ENCODE peak calls at places on chromosomes 1 and 21, in ten cellular contexts. A is spleen, Y is breast epithelium, F is Peyer's patch, B is endothelial cell, O is GM23338, J is lower leg skin, E is fibroblast of mammary gland, D is fibroblast of lung, G is neural progenitor cell. Z is an unnamed sample.

GRCh38 chr1:101150676-101151075 is 86.1 kb upstream of the S1PR1 start:
- DNase-seq in A (no peak), F (no peak), B (no peak), G (no peak), Y (no peak), E (no peak), D (peak), J (no peak), O (no peak), Z (no peak)

GRCh38 chr1:1019122-1019999 is 559 bp upstream of the AGRN start:
- DNase-seq in F (peak), B (peak), A (peak), O (peak), G (peak), E (peak), D (peak), J (no peak), Y (peak), Z (peak)

GRCh38 chr1:164563821-164564251 is 4.9 kb downstream of the PBX1 start:
- DNase-seq in Y (no peak), G (no peak), E (peak), A (no peak), F (no peak), O (no peak), D (peak), J (no peak), B (no peak), Z (no peak)

GRCh38 chr1:198333744-198334143 is 176.9 kb downstream of the NEK7 start:
- DNase-seq in F (no peak), G (no peak), D (peak), A (no peak), E (peak), Y (no peak), O (no peak), B (no peak), J (no peak), Z (no peak)

GRCh38 chr1:93774707-93775106 is 93.1 kb upstream of the BCAR3 start:
- DNase-seq in Y (no peak), J (no peak), F (no peak), B (no peak), A (no peak), G (no peak), E (no peak), O (no peak), D (peak), Z (no peak)

GRCh38 chr1:206770531-206771352 is at the start of gene IL19:
- DNase-seq in O (peak), J (no peak), Y (no peak), A (no peak), B (no peak), D (peak), E (peak), G (no peak), F (no peak), Z (peak)

GRCh38 chr1:201916649-201917249 is 28.1 kb downstream of the SHISA4 start:
- DNase-seq in D (peak), G (no peak), F (peak), B (no peak), O (no peak), E (peak), Y (peak), J (peak), A (no peak), Z (peak)

GRCh38 chr1:85460555-85461088 is 4.3 kb downstream of the DDAH1 start:
- DNase-seq in B (no peak), J (peak), G (no peak), A (no peak), E (no peak), F (no peak), D (no peak), Y (peak), O (no peak), Z (no peak)

GRCh38 chr1:88276158-88276557 is 407.9 kb upstream of the PKN2 start:
- DNase-seq in O (no peak), G (no peak), A (no peak), B (no peak), E (peak), F (no peak), J (no peak), D (peak), Y (no peak), Z (no peak)

GRCh38 chr1:201089621-201090020 is 22.6 kb downstream of the CACNA1S start:
- DNase-seq in B (no peak), G (peak), A (no peak), O (no peak), D (no peak), Y (no peak), E (no peak), F (no peak), J (no peak), Z (no peak)

GRCh38 chr1:19423130-19423529 is 62.2 kb downstream of the CAPZB start:
- DNase-seq in G (no peak), A (no peak), J (no peak), D (no peak), B (no peak), Y (no peak), F (no peak), E (peak), O (no peak), Z (no peak)

GRCh38 chr1:15747378-15747777 is 5.1 kb downstream of the TMEM82 start:
- DNase-seq in D (no peak), E (no peak), J (no peak), G (no peak), A (no peak), F (no peak), B (no peak), O (no peak), Y (no peak), Z (no peak)

GRCh38 chr1:43274125-43274803 is 4.5 kb downstream of the TMEM125 start:
- DNase-seq in O (peak), F (peak), E (peak), G (no peak), A (peak), B (peak), J (no peak), Y (no peak), D (peak), Z (peak)

GRCh38 chr1:3695326-3696217 is 43.3 kb downstream of the TP73 start:
- DNase-seq in Y (no peak), D (peak), O (peak), F (peak), G (peak), A (peak), J (no peak), B (peak), E (peak), Z (peak)

GRCh38 chr1:28663871-28664470 is 4.6 kb upstream of the GMEB1 start:
- DNase-seq in A (peak), Y (no peak), G (no peak), J (no peak), F (no peak), O (peak), B (no peak), E (no peak), D (no peak), Z (no peak)

GRCh38 chr21:32524010-32524719 is 61.2 kb downstream of the TCP10L start:
- DNase-seq in B (peak), Y (no peak), O (no peak), D (peak), A (no peak), E (peak), F (no peak), G (peak), J (no peak), Z (no peak)

GRCh38 chr1:50973255-50973654 is 3.2 kb downstream of the CDKN2C start:
- DNase-seq in D (no peak), J (no peak), Y (no peak), G (no peak), E (no peak), F (no peak), B (no peak), A (no peak), O (no peak), Z (no peak)

GRCh38 chr1:89727517-89728312 is 93.1 kb upstream of the LRRC8D start:
- DNase-seq in E (no peak), A (no peak), G (no peak), F (no peak), J (no peak), O (no peak), B (no peak), D (no peak), Y (no peak), Z (no peak)
- TF ChIP-seq CTCF in E (no peak), A (no peak), G (no peak), F (no peak), J (no peak), O (no peak), B (no peak), D (no peak), Y (no peak), Z (no peak)

DNA sequence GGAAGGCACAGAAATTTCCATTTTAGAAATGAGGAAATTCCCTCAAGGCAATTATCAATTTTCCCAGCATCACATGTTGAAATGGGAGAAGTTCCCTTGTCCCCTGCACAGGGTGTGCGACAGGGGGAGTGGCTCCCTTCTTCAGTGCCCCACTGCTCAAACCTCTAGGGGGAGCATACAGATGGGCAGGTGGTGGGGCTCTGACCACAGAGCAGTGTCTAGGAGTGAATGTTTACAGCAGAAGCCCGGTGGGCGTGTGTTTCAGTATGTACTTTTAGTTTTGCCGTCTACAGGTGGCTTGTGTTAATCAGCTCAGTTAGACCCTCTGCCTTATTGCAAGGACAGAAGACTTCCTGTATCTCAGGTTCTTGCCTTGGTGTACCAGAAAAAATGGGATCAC is 493.7 kb upstream of the PLXNA2 start:
- DNase-seq in A (no peak), E (no peak), O (peak), J (no peak), Y (no peak), G (no peak), B (no peak), F (no peak), D (no peak), Z (no peak)
- TF ChIP-seq CTCF in A (no peak), E (no peak), O (peak), J (no peak), Y (no peak), G (no peak), B (no peak), F (no peak), D (no peak), Z (no peak)

GRCh38 chr1:97238816-97239215 is 517.2 kb downstream of the PTBP2 start:
- DNase-seq in Y (no peak), F (no peak), A (no peak), E (no peak), D (no peak), O (no peak), G (no peak), B (no peak), J (no peak), Z (no peak)

GRCh38 chr1:97247196-97247595 is 525.6 kb downstream of the PTBP2 start:
- DNase-seq in G (no peak), B (no peak), E (peak), O (no peak), J (no peak), Y (no peak), F (no peak), A (no peak), D (peak), Z (no peak)

GRCh38 chr1:97245682-97246081 is 524.1 kb downstream of the PTBP2 start:
- DNase-seq in B (no peak), Y (no peak), A (no peak), O (no peak), F (no peak), J (no peak), G (no peak), E (peak), D (peak), Z (no peak)

GRCh38 chr1:97243973-97244560 is 522.5 kb downstream of the PTBP2 start:
- DNase-seq in D (peak), F (no peak), J (no peak), B (no peak), Y (no peak), A (no peak), E (peak), G (peak), O (peak), Z (no peak)
- TF ChIP-seq CTCF in D (peak), F (peak), J (no peak), B (peak), Y (peak), A (peak), E (peak), G (peak), O (no peak), Z (peak)

GRCh38 chr21:39120876-39121599 is 62.2 kb downstream of the PSMG1 start:
- DNase-seq in B (peak), O (peak), A (no peak), D (no peak), G (peak), E (no peak), F (no peak), J (no peak), Y (no peak), Z (no peak)
- TF ChIP-seq CTCF in B (no peak), O (peak), A (no peak), D (no peak), G (peak), E (no peak), F (no peak), J (no peak), Y (no peak), Z (no peak)

DNA sequence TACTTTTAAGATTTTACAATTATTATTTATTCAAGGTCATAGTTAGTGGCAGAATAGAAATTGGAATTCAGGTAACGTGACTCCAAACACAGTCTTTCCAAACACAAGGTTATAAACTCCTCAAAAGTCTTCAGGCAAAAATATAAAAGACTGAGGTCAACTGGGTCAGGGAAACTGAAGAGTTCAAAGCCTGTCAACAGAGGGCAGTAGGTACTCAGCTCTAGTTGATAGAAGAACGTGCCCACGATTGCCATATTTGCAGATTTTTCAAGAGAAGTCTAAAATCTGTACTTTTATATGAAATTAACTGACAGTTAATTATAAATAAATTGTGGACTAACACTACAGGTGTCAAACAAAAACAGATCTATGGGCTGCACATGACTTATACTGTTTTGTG is 135.0 kb downstream of the LHX4 start:
- DNase-seq in E (peak), D (no peak), F (no peak), B (peak), Y (no peak), G (peak), O (peak), J (no peak), A (no peak), Z (no peak)
- TF ChIP-seq CTCF in E (peak), D (peak), F (no peak), B (peak), Y (no peak), G (peak), O (peak), J (no peak), A (no peak), Z (no peak)

GRCh38 chr1:157302199-157302497 is 164.0 kb upstream of the ETV3 start:
- DNase-seq in F (no peak), E (no peak), J (no peak), G (no peak), D (no peak), O (no peak), B (no peak), Y (no peak), A (no peak), Z (no peak)
- TF ChIP-seq CTCF in F (no peak), E (no peak), J (no peak), G (no peak), D (no peak), O (no peak), B (no peak), Y (no peak), A (no peak), Z (no peak)